ENCODE peak calls at places on chromosome 15, in eight cellular contexts. J, F, C, X, D, N, H and P are unnamed samples.

GRCh38 chr15:70741107-70741511 is 22.2 kb downstream of the UACA start:
- DNase-seq in N (no peak), C (no peak), H (no peak), X (peak), F (peak), J (no peak), D (no peak), P (no peak)

GRCh38 chr15:68652141-68652540 is 73.3 kb downstream of the CORO2B start:
- DNase-seq in C (peak), F (no peak), H (no peak), X (no peak), D (no peak), N (no peak), J (no peak), P (no peak)

GRCh38 chr15:64522226-64522823 is 61.9 kb downstream of the ZNF609 start:
- DNase-seq in J (no peak), F (no peak), N (no peak), D (no peak), C (no peak), H (no peak), X (no peak), P (no peak)

GRCh38 chr15:44792715-44793114 is 56.4 kb downstream of the TRIM69 start:
- DNase-seq in F (no peak), C (no peak), X (no peak), D (no peak), H (no peak), N (no peak), J (no peak), P (no peak)

GRCh38 chr15:39699531-39700110 is 83.0 kb downstream of the FSIP1 start:
- DNase-seq in F (no peak), D (no peak), X (no peak), C (no peak), J (no peak), N (no peak), H (no peak), P (no peak)

GRCh38 chr15:72491768-72492167 is 17.6 kb downstream of the ARIH1 start:
- DNase-seq in F (no peak), J (no peak), D (no peak), H (no peak), X (peak), C (no peak), N (no peak), P (no peak)

GRCh38 chr15:63186065-63186464 is 3.3 kb upstream of the RAB8B start:
- DNase-seq in N (no peak), F (no peak), X (peak), D (no peak), J (no peak), H (no peak), C (no peak), P (no peak)

GRCh38 chr15:74208496-74208895 is 5.9 kb upstream of the STRA6 start:
- DNase-seq in H (no peak), X (no peak), D (no peak), N (no peak), C (no peak), F (no peak), J (no peak), P (no peak)

GRCh38 chr15:101193063-101193712 is 58.7 kb downstream of the CHSY1 start:
- DNase-seq in H (no peak), J (no peak), D (no peak), N (no peak), X (peak), F (no peak), C (no peak), P (no peak)

GRCh38 chr15:89817701-89818280 is 3.1 kb upstream of the ANPEP start:
- DNase-seq in H (no peak), X (no peak), J (no peak), C (no peak), D (no peak), F (no peak), N (no peak), P (no peak)

GRCh38 chr15:68369931-68370767 is 61.8 kb downstream of the ITGA11 start:
- DNase-seq in N (no peak), H (no peak), J (no peak), D (no peak), X (no peak), F (no peak), C (no peak), P (no peak)

GRCh38 chr15:85284497-85284896 is 95.9 kb upstream of the AKAP13 start:
- DNase-seq in D (no peak), N (no peak), F (no peak), C (no peak), X (no peak), J (no peak), H (no peak), P (no peak)

GRCh38 chr15:95196176-95196915 is 965.0 kb downstream of the MCTP2 start:
- DNase-seq in X (no peak), D (no peak), N (no peak), H (no peak), J (no peak), F (no peak), C (no peak), P (no peak)

GRCh38 chr15:72284781-72285180 is 12.4 kb upstream of the PARP6 start:
- DNase-seq in C (no peak), D (no peak), H (no peak), J (no peak), X (peak), N (no peak), F (no peak), P (no peak)

GRCh38 chr15:58952751-58953150 is 19.3 kb upstream of the SLTM start:
- DNase-seq in D (no peak), F (no peak), C (no peak), N (no peak), X (peak), H (no peak), J (no peak), P (no peak)

GRCh38 chr15:90765966-90766365 is 48.8 kb downstream of the BLM start:
- DNase-seq in D (no peak), J (no peak), F (no peak), C (no peak), X (peak), H (no peak), N (no peak), P (no peak)

GRCh38 chr15:57183041-57183440 is 193.3 kb upstream of the CGNL1 start:
- DNase-seq in C (no peak), D (no peak), J (no peak), H (no peak), F (no peak), N (no peak), X (peak), P (no peak)

GRCh38 chr15:68333775-68334470 is 56.4 kb downstream of the FEM1B start:
- DNase-seq in D (no peak), N (no peak), H (no peak), F (no peak), X (peak), C (no peak), J (no peak), P (no peak)

GRCh38 chr15:59330649-59331048 is 42.0 kb downstream of the MYO1E start:
- DNase-seq in J (no peak), D (no peak), X (no peak), H (no peak), F (no peak), C (no peak), N (no peak), P (no peak)

GRCh38 chr15:40241305-40242215 is 2.7 kb downstream of the PAK6 start:
- DNase-seq in N (no peak), H (no peak), D (no peak), J (no peak), F (peak), C (no peak), X (no peak), P (no peak)

GRCh38 chr15:65512807-65513416 is 4.6 kb downstream of the DPP8 start:
- DNase-seq in D (no peak), H (no peak), C (no peak), X (no peak), N (no peak), J (no peak), F (no peak), P (no peak)

GRCh38 chr15:90451215-90451850 is 63.3 kb downstream of the IQGAP1 start:
- DNase-seq in F (no peak), D (no peak), X (peak), J (peak), C (no peak), N (no peak), H (no peak), P (no peak)

GRCh38 chr15:72199721-72200212 is 2.2 kb upstream of the GRAMD2A start:
- DNase-seq in C (peak), F (peak), X (peak), D (peak), H (no peak), J (peak), N (peak), P (no peak)

GRCh38 chr15:81229596-81229995 is 32.9 kb downstream of the IL16 start:
- DNase-seq in X (no peak), D (no peak), H (no peak), F (no peak), C (no peak), N (no peak), J (no peak), P (no peak)

GRCh38 chr15:37109952-37110630 is 9.7 kb upstream of the MEIS2 start:
- DNase-seq in J (no peak), F (no peak), D (no peak), N (no peak), C (peak), H (no peak), X (no peak), P (no peak)

GRCh38 chr15:40995656-40996055 is 42.4 kb downstream of the CHAC1 start:
- DNase-seq in H (no peak), J (no peak), N (no peak), X (no peak), C (no peak), D (no peak), F (no peak), P (no peak)

GRCh38 chr15:52857471-52857870 is 67.3 kb upstream of the ONECUT1 start:
- DNase-seq in N (no peak), C (peak), X (no peak), J (no peak), H (no peak), D (no peak), F (no peak), P (no peak)

GRCh38 chr15:95277266-95277665 is 1045.9 kb downstream of the MCTP2 start:
- DNase-seq in X (peak), D (no peak), H (no peak), N (no peak), J (peak), C (no peak), F (no peak), P (no peak)

GRCh38 chr15:58139631-58140522 is 1.7 kb downstream of the AQP9 start:
- DNase-seq in F (no peak), J (no peak), X (no peak), N (no peak), C (no peak), D (no peak), H (no peak), P (no peak)

GRCh38 chr15:31306426-31307269 is 20.0 kb upstream of the KLF13 start:
- DNase-seq in X (no peak), J (no peak), D (no peak), C (peak), F (peak), N (no peak), H (no peak), P (peak)

GRCh38 chr15:85773916-85774315 is 20.8 kb downstream of the KLHL25 start:
- DNase-seq in C (no peak), F (no peak), H (no peak), D (no peak), J (no peak), X (no peak), N (no peak), P (no peak)